ENCODE peak calls at places on chromosomes 11 and 22, in ten cellular contexts. F is Calu3, Q is brain microvascular endothelial cell, H is lower lobe of right lung, O is pancreas, Y is uterus, A is HCT116, W is mesothelial cell of epicardium, Z is suprapubic skin, U is left ventricle myocardium inferior. G is an unnamed sample.

GRCh38 chr11:88979641-88980040 is 86.1 kb downstream of the GRM5 start:
- DNase-seq in F (no peak), Q (no peak), H (no peak), O (no peak), Y (no peak), A (no peak), W (no peak), Z (no peak), U (no peak), G (no peak)

GRCh38 chr11:133228406-133229330 is 303.6 kb downstream of the OPCML start:
- DNase-seq in F (no peak), Q (no peak), H (peak; percentile 45), O (peak; percentile 21), Y (no peak), A (no peak), W (peak; percentile 43), Z (no peak), U (no peak), G (no peak)

GRCh38 chr22:29311468-29312217 is 3.9 kb downstream of the RASL10A start:
- DNase-seq in F (no peak), Q (no peak), H (peak; percentile 50), O (no peak), Y (peak; percentile 43), A (no peak), W (no peak), Z (no peak), U (no peak), G (no peak)

GRCh38 chr11:83574516-83574915 is 288.3 kb upstream of the CCDC90B start:
- DNase-seq in F (no peak), Q (peak; percentile 6), H (no peak), O (no peak), Y (no peak), A (no peak), W (no peak), Z (no peak), U (no peak), G (no peak)

GRCh38 chr11:74311352-74311926 is at the start of gene P4HA3:
- DNase-seq in F (peak; percentile 64), Q (peak; percentile 21), H (peak; percentile 84), O (peak; percentile 74), Y (peak; percentile 70), A (peak; percentile 18), W (peak; percentile 73), Z (peak; percentile 82), U (peak; percentile 69), G (no peak)

GRCh38 chr11:46142561-46142960 is 21.3 kb upstream of the PHF21A start:
- DNase-seq in F (no peak), Q (no peak), H (no peak), O (no peak), Y (no peak), A (no peak), W (no peak), Z (no peak), U (no peak), G (no peak)

GRCh38 chr11:59807047-59807446 is 3.5 kb downstream of the MRPL16 start:
- DNase-seq in F (no peak), Q (no peak), H (no peak), O (no peak), Y (no peak), A (no peak), W (no peak), Z (no peak), U (no peak), G (no peak)

GRCh38 chr11:76096552-76096951 is 109.8 kb downstream of the WNT11 start:
- DNase-seq in F (no peak), Q (no peak), H (no peak), O (no peak), Y (no peak), A (no peak), W (no peak), Z (no peak), U (no peak), G (no peak)

GRCh38 chr11:48172818-48173609 is 43.6 kb upstream of the OR4B1 start:
- DNase-seq in F (peak; percentile 75), Q (peak; percentile 58), H (peak; percentile 57), O (peak; percentile 74), Y (peak; percentile 35), A (peak; percentile 15), W (peak; percentile 74), Z (no peak), U (peak; percentile 64), G (peak; percentile 32)

GRCh38 chr22:37212174-37212906 is at the start of gene SSTR3:
- DNase-seq in F (no peak), Q (no peak), H (peak; percentile 32), O (peak; percentile 33), Y (peak; percentile 56), A (no peak), W (peak; percentile 59), Z (no peak), U (no peak), G (no peak)

GRCh38 chr11:2138436-2139117 is 612 bp downstream of the IGF2 start:
- DNase-seq in F (no peak), Q (no peak), H (no peak), O (no peak), Y (no peak), A (no peak), W (no peak), Z (no peak), U (no peak), G (no peak)

GRCh38 chr22:49229483-49230193 is 598.0 kb downstream of the BRD1 start:
- DNase-seq in F (no peak), Q (no peak), H (no peak), O (no peak), Y (no peak), A (no peak), W (no peak), Z (peak; percentile 55), U (no peak), G (no peak)

GRCh38 chr11:3913921-3914320 is 58.5 kb downstream of the STIM1 start:
- DNase-seq in F (no peak), Q (no peak), H (no peak), O (no peak), Y (no peak), A (no peak), W (no peak), Z (no peak), U (no peak), G (no peak)

GRCh38 chr11:36458129-36458918 is 51.7 kb downstream of the TRAF6 start:
- DNase-seq in F (no peak), Q (no peak), H (peak; percentile 73), O (no peak), Y (no peak), A (no peak), W (no peak), Z (no peak), U (no peak), G (no peak)

GRCh38 chr22:49132009-49132408 is 695.7 kb downstream of the BRD1 start:
- DNase-seq in F (no peak), Q (no peak), H (no peak), O (no peak), Y (no peak), A (no peak), W (no peak), Z (peak; percentile 24), U (no peak), G (no peak)

GRCh38 chr22:17201285-17201945 is 17.8 kb downstream of the ADA2 start:
- DNase-seq in F (peak; percentile 32), Q (no peak), H (no peak), O (peak; percentile 17), Y (no peak), A (no peak), W (no peak), Z (no peak), U (no peak), G (no peak)
- TF ChIP-seq CTCF in F (peak; percentile 31), Q (peak; percentile 37), H (no peak), O (no peak), Y (no peak), A (peak; percentile 17), W (no peak), Z (no peak), U (peak; percentile 55), G (no peak)

GRCh38 chr11:117221775-117222517 is 9.9 kb downstream of the PCSK7 start:
- DNase-seq in F (no peak), Q (no peak), H (no peak), O (peak; percentile 46), Y (peak; percentile 79), A (no peak), W (no peak), Z (peak; percentile 82), U (peak; percentile 69), G (peak; percentile 25)
- TF ChIP-seq CTCF in F (no peak), Q (no peak), H (no peak), O (no peak), Y (no peak), A (peak; percentile 52), W (no peak), Z (no peak), U (no peak), G (no peak)

GRCh38 chr11:126293726-126294125 is 10.1 kb upstream of the DCPS start:
- DNase-seq in F (no peak), Q (no peak), H (no peak), O (no peak), Y (no peak), A (no peak), W (no peak), Z (no peak), U (no peak), G (no peak)
- TF ChIP-seq CTCF in F (no peak), Q (no peak), H (no peak), O (no peak), Y (no peak), A (no peak), W (no peak), Z (no peak), U (no peak), G (no peak)

GRCh38 chr11:128777369-128778011 is 83.6 kb downstream of the FLI1 start:
- DNase-seq in F (no peak), Q (no peak), H (no peak), O (no peak), Y (no peak), A (no peak), W (no peak), Z (no peak), U (no peak), G (no peak)

GRCh38 chr11:128776434-128777284 is 82.8 kb downstream of the FLI1 start:
- DNase-seq in F (peak; percentile 49), Q (peak; percentile 59), H (no peak), O (peak; percentile 36), Y (peak; percentile 47), A (peak; percentile 22), W (peak; percentile 70), Z (no peak), U (peak; percentile 76), G (no peak)

GRCh38 chr11:128774593-128774992 is 80.7 kb downstream of the FLI1 start:
- DNase-seq in F (no peak), Q (no peak), H (no peak), O (no peak), Y (no peak), A (no peak), W (no peak), Z (no peak), U (no peak), G (no peak)

GRCh38 chr11:128775513-128775912 is 81.6 kb downstream of the FLI1 start:
- DNase-seq in F (no peak), Q (peak; percentile 36), H (no peak), O (no peak), Y (no peak), A (no peak), W (no peak), Z (no peak), U (no peak), G (no peak)

DNA sequence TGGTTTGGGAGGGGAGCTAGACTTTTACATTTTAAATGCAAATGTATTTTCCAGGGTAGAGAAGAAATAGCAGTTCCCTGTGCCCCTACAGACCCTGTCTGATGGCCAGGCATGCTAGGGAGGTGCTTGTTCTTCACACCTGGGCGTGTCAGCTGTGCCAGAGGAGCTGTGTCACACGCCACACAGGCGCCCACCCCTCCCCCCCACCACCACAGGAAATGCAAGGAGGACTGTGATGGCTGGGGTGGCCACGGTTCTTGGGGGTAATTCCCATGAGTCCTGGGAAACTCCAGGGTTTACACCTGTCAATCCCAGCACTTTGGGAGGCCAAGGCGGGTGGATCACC is 82.2 kb downstream of the FLI1 start:
- DNase-seq in F (no peak), Q (no peak), H (no peak), O (no peak), Y (no peak), A (no peak), W (no peak), Z (no peak), U (no peak), G (no peak)
- TF ChIP-seq CTCF in F (no peak), Q (no peak), H (no peak), O (no peak), Y (no peak), A (no peak), W (no peak), Z (no peak), U (no peak), G (no peak)